ENCODE peak calls at places on chromosome 6, in eight cellular contexts. R is Caco-2; A is astrocyte of the spinal cord; P is sigmoid colon; I is brain microvascular endothelial cell; Q is CD8-positive, alpha-beta T cell; H is lower leg skin; C is cardiac muscle cell. E is an unnamed sample.

GRCh38 chr6:72968704-72969103 is 256.6 kb downstream of the KHDC1L start:
- DNase-seq in P (no peak), Q (no peak), H (no peak), R (no peak), I (no peak), A (peak; percentile 40), C (no peak), E (no peak)

GRCh38 chr6:105600342-105601293 is 197.7 kb upstream of the PREP start:
- DNase-seq in Q (no peak), H (no peak), R (no peak), I (peak; percentile 88), A (peak; percentile 74), P (no peak), C (peak; percentile 45), E (no peak)

GRCh38 chr6:162226810-162227209 is 500.8 kb downstream of the PRKN start:
- DNase-seq in Q (no peak), R (no peak), P (no peak), A (no peak), C (peak; percentile 28), H (no peak), I (no peak), E (no peak)

GRCh38 chr6:20873425-20874190 is 339.4 kb downstream of the CDKAL1 start:
- DNase-seq in H (no peak), R (no peak), P (no peak), A (peak; percentile 25), I (no peak), C (peak; percentile 37), Q (no peak), E (no peak)

GRCh38 chr6:33117826-33118277 is 42.1 kb downstream of the HLA-DPB1 start:
- DNase-seq in Q (no peak), P (no peak), H (no peak), A (no peak), C (no peak), R (no peak), I (no peak), E (no peak)

GRCh38 chr6:109834595-109835437 is 143.3 kb upstream of the GPR6 start:
- DNase-seq in H (no peak), I (no peak), P (no peak), R (no peak), Q (no peak), A (no peak), C (no peak), E (peak; percentile 15)

GRCh38 chr6:20876016-20876415 is 341.8 kb downstream of the CDKAL1 start:
- DNase-seq in Q (no peak), H (no peak), A (peak; percentile 89), I (peak; percentile 70), P (no peak), C (no peak), R (no peak), E (peak; percentile 74)

GRCh38 chr6:586553-586952 is 70.3 kb downstream of the HUS1B start:
- DNase-seq in H (no peak), R (no peak), P (no peak), C (no peak), A (no peak), I (no peak), Q (no peak), E (no peak)

GRCh38 chr6:80142586-80142985 is 36.1 kb downstream of the BCKDHB start:
- DNase-seq in P (no peak), R (no peak), A (peak; percentile 36), Q (no peak), H (no peak), I (no peak), C (no peak), E (no peak)

GRCh38 chr6:11207199-11207968 is 25.1 kb downstream of the NEDD9 start:
- DNase-seq in A (peak; percentile 99), R (peak; percentile 69), Q (no peak), P (peak; percentile 79), H (peak; percentile 85), C (no peak), I (peak; percentile 99), E (peak; percentile 90)

GRCh38 chr6:110608151-110608550 is 131.7 kb upstream of the SLC22A16 start:
- DNase-seq in P (no peak), R (no peak), Q (no peak), H (no peak), I (no peak), C (no peak), A (no peak), E (no peak)

GRCh38 chr6:167795321-167795811 is 31.3 kb upstream of the AFDN start:
- DNase-seq in R (no peak), H (peak; percentile 6), Q (no peak), C (no peak), A (no peak), P (no peak), I (no peak), E (no peak)

GRCh38 chr6:21201673-21202430 is 391.7 kb upstream of the SOX4 start:
- DNase-seq in C (no peak), P (no peak), Q (no peak), I (no peak), R (no peak), H (no peak), A (no peak), E (no peak)

GRCh38 chr6:118283759-118284158 is 264.3 kb upstream of the PLN start:
- DNase-seq in C (peak; percentile 78), P (peak; percentile 69), H (no peak), A (peak; percentile 68), R (peak; percentile 33), I (peak; percentile 51), Q (peak; percentile 52), E (peak; percentile 52)

GRCh38 chr6:128570439-128571063 is 50.2 kb upstream of the PTPRK start:
- DNase-seq in H (no peak), Q (no peak), I (no peak), P (no peak), A (peak; percentile 29), R (no peak), C (no peak), E (no peak)

GRCh38 chr6:46014054-46014453 is 1.6 kb downstream of the CLIC5 start:
- DNase-seq in C (no peak), A (no peak), H (no peak), R (no peak), P (no peak), I (no peak), Q (no peak), E (no peak)

GRCh38 chr6:46017726-46018125 is 2.1 kb upstream of the CLIC5 start:
- DNase-seq in I (no peak), H (no peak), P (no peak), Q (no peak), A (no peak), C (no peak), R (no peak), E (no peak)

GRCh38 chr6:46015119-46015968 is at the start of gene CLIC5:
- DNase-seq in P (no peak), Q (peak; percentile 19), C (peak; percentile 81), H (no peak), I (no peak), A (no peak), R (peak; percentile 65), E (no peak)

GRCh38 chr6:46014511-46015118 is 1.0 kb downstream of the CLIC5 start:
- DNase-seq in I (no peak), C (peak; percentile 63), A (peak; percentile 5), R (peak; percentile 48), Q (peak; percentile 8), H (no peak), P (no peak), E (no peak)

DNA sequence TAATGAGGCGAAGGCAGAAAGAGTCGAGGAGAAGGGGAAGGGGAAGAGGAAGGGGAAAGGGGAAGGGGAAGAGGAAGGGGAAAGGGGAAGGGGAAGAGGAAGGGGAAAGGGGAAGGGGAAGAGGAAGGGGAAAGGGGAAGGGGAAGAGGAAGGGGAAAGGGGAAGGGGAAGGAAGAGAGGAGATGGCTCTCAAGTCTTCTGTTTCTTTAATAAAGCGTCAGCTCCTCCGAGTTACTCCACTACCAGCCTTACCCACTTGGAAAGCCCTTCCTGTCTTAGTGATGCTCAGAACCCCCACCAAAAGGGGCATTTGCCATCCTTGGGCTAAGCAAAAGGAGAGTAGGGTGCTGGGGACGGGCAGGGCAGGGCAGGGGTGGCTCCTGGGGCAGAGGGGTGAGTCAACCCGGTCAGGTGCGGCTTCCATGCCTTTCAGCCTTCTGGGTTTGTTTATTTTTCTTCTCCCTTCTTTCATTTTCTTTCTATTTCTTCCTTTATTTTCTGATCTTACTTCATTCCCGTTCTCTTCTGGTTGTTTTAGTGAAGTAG is 476 bp upstream of the CLIC5 start:
- DNase-seq in P (no peak), R (no peak), A (no peak), Q (no peak), H (no peak), C (no peak), I (no peak), E (no peak)
- H3K4me3 ChIP-seq in P (peak overlapping the region; percentile 40), R (peak overlapping the region; percentile 59), A (no peak overlapping the region), Q (peak overlapping the region; percentile 55), H (peak overlapping the region; percentile 20), C (peak overlapping the region; percentile 77), I (no peak overlapping the region), E (no peak overlapping the region)

GRCh38 chr6:108114861-108115597 is 40.5 kb upstream of the OSTM1 start:
- DNase-seq in A (peak; percentile 69), I (peak; percentile 59), Q (peak; percentile 21), H (no peak), R (no peak), C (peak; percentile 48), P (peak; percentile 77), E (no peak)
- TF ChIP-seq CTCF in A (peak; percentile 12), I (peak; percentile 39), Q (no peak), H (no peak), R (no peak), C (no peak), P (no peak), E (no peak)

DNA sequence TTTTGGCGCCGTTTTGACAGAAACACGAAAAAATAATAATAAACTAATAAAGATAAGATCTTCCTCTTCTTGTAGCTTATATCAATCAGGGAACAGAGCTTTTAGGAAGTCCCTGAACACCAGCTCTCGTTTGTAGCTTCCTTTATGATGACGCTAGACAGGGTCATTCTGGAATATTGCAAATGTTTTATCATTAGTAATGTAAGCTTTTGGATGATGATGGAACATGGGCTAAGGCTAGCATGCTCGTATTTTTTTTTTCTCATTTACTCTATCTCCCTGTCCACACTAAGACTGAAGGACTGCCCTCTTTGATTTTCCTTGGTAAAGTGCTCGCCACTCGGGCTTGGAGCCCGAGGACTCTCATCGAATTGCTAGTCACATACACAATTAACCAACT is 22.1 kb upstream of the POM121L2 start:
- DNase-seq in C (no peak), R (no peak), P (no peak), H (no peak), I (no peak), A (no peak), Q (no peak), E (no peak)
- H3K4me3 ChIP-seq in C (no peak overlapping the region), R (no peak overlapping the region), P (no peak overlapping the region), H (no peak overlapping the region), I (no peak overlapping the region), A (no peak overlapping the region), Q (no peak overlapping the region), E (peak overlapping the region; percentile 62)

DNA sequence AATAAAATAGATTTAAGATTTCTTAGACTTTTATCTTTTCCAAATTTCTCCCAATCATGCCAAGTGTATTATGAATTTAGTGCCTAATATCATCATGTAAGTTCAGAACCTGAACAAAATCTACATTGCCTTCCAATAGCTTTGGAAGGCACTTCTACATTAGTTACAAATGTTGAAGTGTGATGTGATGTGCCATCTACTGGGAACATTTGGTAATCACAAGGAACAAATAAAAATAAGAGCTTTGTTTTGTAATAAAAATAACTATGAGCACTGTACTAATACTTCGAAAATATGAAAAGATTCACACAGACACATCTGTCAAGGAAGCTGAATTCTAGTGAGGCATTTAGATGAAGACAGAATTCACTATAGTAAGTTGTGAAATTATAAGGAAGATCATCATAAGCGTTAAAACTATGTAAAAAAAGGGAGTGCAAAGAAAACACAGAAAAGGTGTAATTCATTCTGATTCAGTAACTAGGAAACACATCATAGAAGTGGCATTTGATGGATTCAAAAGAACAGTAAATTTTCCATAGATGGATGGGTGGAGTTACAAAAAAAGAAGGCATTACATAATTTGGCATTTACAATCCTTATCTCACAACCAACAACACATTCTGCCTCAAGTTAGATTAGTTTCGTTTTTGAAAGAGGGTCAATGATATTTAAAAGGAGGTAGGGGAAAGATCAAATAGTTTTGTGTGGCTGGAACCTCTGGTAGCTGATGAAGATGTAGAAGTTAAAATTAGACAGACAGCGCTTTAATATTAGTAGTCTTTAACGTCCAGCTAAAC is 161.0 kb downstream of the ASCC3 start:
- DNase-seq in H (no peak), Q (no peak), P (no peak), A (peak; percentile 38), C (peak; percentile 13), R (no peak), I (no peak), E (peak; percentile 4)
- TF ChIP-seq CTCF in H (no peak), Q (peak; percentile 44), P (no peak), A (peak; percentile 49), C (peak; percentile 56), R (peak; percentile 39), I (peak; percentile 40), E (peak; percentile 39)

E was measured in HFF-Myc.